ENCODE peak calls at places on chromosome 7, in seven cellular contexts. Z is GM10248; M is esophagus squamous epithelium; W is bronchial epithelial cell; O is activated T-cell treated with anti-CD3 and anti-CD28 coated beads, Interleukin-2, amount 50 U/mL, for 72 hours; J is transverse colon; A is RCC 7860. I is an unnamed sample.

GRCh38 chr7:82264752-82265305 is 178.7 kb downstream of the CACNA2D1 start:
- DNase-seq in A (no peak), J (no peak), M (no peak), Z (no peak), O (no peak), W (no peak), I (no peak)

GRCh38 chr7:133273221-133273620 is 20.3 kb downstream of the EXOC4 start:
- DNase-seq in O (no peak), W (no peak), A (no peak), J (no peak), Z (no peak), M (no peak), I (no peak)

GRCh38 chr7:130441408-130441854 is 615 bp upstream of the CEP41 start:
- DNase-seq in O (no peak), W (peak), A (no peak), Z (no peak), M (no peak), J (no peak), I (no peak)

GRCh38 chr7:148994576-148994975 is 33.7 kb downstream of the PDIA4 start:
- DNase-seq in J (no peak), A (no peak), Z (no peak), O (no peak), M (no peak), W (no peak), I (no peak)

GRCh38 chr7:101625076-101625914 is 3.8 kb downstream of the MYL10 start:
- DNase-seq in J (no peak), Z (no peak), M (no peak), A (no peak), W (no peak), O (no peak), I (no peak)

GRCh38 chr7:111239437-111239836 is 148.5 kb downstream of the LRRN3 start:
- DNase-seq in M (no peak), A (no peak), J (no peak), Z (no peak), O (no peak), W (no peak), I (no peak)

GRCh38 chr7:13181221-13181620 is 493.8 kb downstream of the ARL4A start:
- DNase-seq in Z (no peak), A (no peak), W (no peak), O (no peak), J (no peak), M (no peak), I (no peak)

GRCh38 chr7:73870041-73870492 is 9.1 kb downstream of the TMEM270 start:
- DNase-seq in M (no peak), W (no peak), Z (no peak), J (no peak), O (no peak), A (no peak), I (peak)

GRCh38 chr7:75639893-75640600 is 98.7 kb downstream of the HIP1 start:
- DNase-seq in O (no peak), J (no peak), A (no peak), W (no peak), Z (no peak), M (no peak), I (no peak)

GRCh38 chr7:130400120-130400572 is 19.9 kb downstream of the CPA1 start:
- DNase-seq in M (no peak), J (no peak), W (no peak), Z (no peak), A (no peak), O (no peak), I (no peak)

GRCh38 chr7:94115316-94115715 is 111.2 kb upstream of the BET1 start:
- DNase-seq in W (peak), A (no peak), M (no peak), J (no peak), O (no peak), Z (no peak), I (no peak)

GRCh38 chr7:74461970-74462706 is 8.4 kb downstream of the GTF2IRD1 start:
- DNase-seq in O (no peak), W (no peak), M (no peak), Z (no peak), A (no peak), J (no peak), I (no peak)

GRCh38 chr7:20786421-20786778 is 286 bp downstream of the SP8 start:
- DNase-seq in M (no peak), Z (no peak), O (no peak), W (no peak), A (no peak), J (no peak), I (no peak)

GRCh38 chr7:111098011-111098925 is 7.3 kb downstream of the LRRN3 start:
- DNase-seq in A (no peak), J (peak), Z (no peak), O (peak), W (peak), M (no peak), I (peak)

GRCh38 chr7:95999481-95999880 is 227.1 kb downstream of the DYNC1I1 start:
- DNase-seq in Z (no peak), M (no peak), W (no peak), O (no peak), J (no peak), A (no peak), I (no peak)

GRCh38 chr7:138738551-138739335 is 37.6 kb upstream of the SVOPL start:
- DNase-seq in O (peak), Z (peak), W (peak), M (peak), A (peak), J (peak), I (peak)

GRCh38 chr7:11163220-11163619 is 189.5 kb downstream of the PHF14 start:
- DNase-seq in J (no peak), W (no peak), M (no peak), O (no peak), Z (no peak), A (no peak), I (no peak)

GRCh38 chr7:149714910-149715471 is 58.4 kb downstream of the ZNF467 start:
- DNase-seq in A (no peak), W (no peak), M (no peak), Z (no peak), J (peak), O (no peak), I (peak)

GRCh38 chr7:1059200-1060091 is 15.1 kb downstream of the GPR146 start:
- DNase-seq in J (peak), A (no peak), M (no peak), W (peak), O (no peak), Z (peak), I (no peak)

GRCh38 chr7:29146082-29146706 is at the start of gene CPVL:
- DNase-seq in O (no peak), J (peak), A (no peak), M (no peak), W (no peak), Z (no peak), I (peak)

GRCh38 chr7:45187946-45188411 is 30.4 kb downstream of the RAMP3 start:
- DNase-seq in Z (no peak), M (no peak), J (no peak), W (no peak), A (no peak), O (no peak), I (no peak)

GRCh38 chr7:157097569-157097968 is 41.2 kb upstream of the UBE3C start:
- DNase-seq in Z (no peak), A (no peak), O (no peak), M (no peak), J (peak), W (no peak), I (no peak)